ENCODE peak calls at places on chromosomes 12 and 14, in seven cellular contexts. T is bronchial epithelial cell, I is PC-9, H is spleen, A is left lung, F is suprapubic skin, E is uterus. X is an unnamed sample.

GRCh38 chr12:93244514-93245077 is 133.1 kb upstream of the NUDT4 start:
- DNase-seq in T (no peak), I (no peak), H (no peak), A (no peak), F (no peak), E (no peak), X (no peak)

GRCh38 chr12:31899136-31899535 is 60.1 kb upstream of the RESF1 start:
- DNase-seq in T (no peak), I (no peak), H (no peak), A (no peak), F (no peak), E (no peak), X (no peak)

GRCh38 chr12:48183091-48183875 is at the start of gene CCDC184:
- DNase-seq in T (peak), I (no peak), H (peak), A (peak), F (no peak), E (peak), X (no peak)

GRCh38 chr14:72801381-72801812 is 92.5 kb downstream of the DPF3 start:
- DNase-seq in T (peak), I (no peak), H (no peak), A (no peak), F (no peak), E (no peak), X (peak)

GRCh38 chr12:70982286-70982685 is 61.7 kb upstream of the PTPRR start:
- DNase-seq in T (peak), I (no peak), H (no peak), A (no peak), F (no peak), E (no peak), X (no peak)

GRCh38 chr14:32201816-32202467 is at the start of gene RNU6-7:
- DNase-seq in T (peak), I (no peak), H (peak), A (no peak), F (no peak), E (peak), X (no peak)

GRCh38 chr12:131828671-131829350 is 618 bp downstream of the MMP17 start:
- DNase-seq in T (no peak), I (peak), H (peak), A (peak), F (no peak), E (no peak), X (no peak)

GRCh38 chr12:89126712-89127111 is 225.6 kb downstream of the DUSP6 start:
- DNase-seq in T (peak), I (no peak), H (no peak), A (no peak), F (no peak), E (no peak), X (no peak)

GRCh38 chr12:64098709-64099354 is 123.3 kb downstream of the KICS2 start:
- DNase-seq in T (no peak), I (no peak), H (no peak), A (no peak), F (no peak), E (peak), X (no peak)

GRCh38 chr12:25558566-25558965 is 5.5 kb upstream of the LMNTD1 start:
- DNase-seq in T (peak), I (no peak), H (no peak), A (no peak), F (no peak), E (no peak), X (no peak)

GRCh38 chr12:89954259-89954658 is 245.6 kb upstream of the ATP2B1 start:
- DNase-seq in T (no peak), I (no peak), H (no peak), A (no peak), F (no peak), E (no peak), X (no peak)

GRCh38 chr12:4412462-4412861 is 33.0 kb upstream of the FGF23 start:
- DNase-seq in T (no peak), I (no peak), H (no peak), A (no peak), F (no peak), E (no peak), X (no peak)

GRCh38 chr12:77591959-77592358 is 238.7 kb upstream of the NAV3 start:
- DNase-seq in T (no peak), I (no peak), H (no peak), A (no peak), F (no peak), E (no peak), X (no peak)

GRCh38 chr14:34781242-34781641 is 66.8 kb upstream of the CFL2 start:
- DNase-seq in T (peak), I (no peak), H (no peak), A (no peak), F (no peak), E (no peak), X (peak)

GRCh38 chr14:65239143-65239672 is 136.9 kb upstream of the MAX start:
- DNase-seq in T (peak), I (peak), H (no peak), A (no peak), F (no peak), E (no peak), X (no peak)

GRCh38 chr14:65599375-65599774 is 186.8 kb downstream of the FUT8 start:
- DNase-seq in T (no peak), I (no peak), H (no peak), A (no peak), F (no peak), E (no peak), X (no peak)

GRCh38 chr14:90846511-90846910 is 30.3 kb upstream of the TTC7B start:
- DNase-seq in T (peak), I (no peak), H (no peak), A (no peak), F (no peak), E (no peak), X (no peak)

GRCh38 chr12:46557539-46558373 is 185.2 kb upstream of the SLC38A2 start:
- DNase-seq in T (peak), I (no peak), H (no peak), A (no peak), F (no peak), E (no peak), X (no peak)

GRCh38 chr12:117968826-117969659 is at the start of gene KSR2:
- DNase-seq in T (peak), I (peak), H (no peak), A (peak), F (peak), E (no peak), X (peak)

GRCh38 chr12:75482636-75483035 is 2.1 kb downstream of the GLIPR1 start:
- DNase-seq in T (no peak), I (no peak), H (no peak), A (no peak), F (no peak), E (no peak), X (no peak)

GRCh38 chr12:12734561-12735071 is 17.4 kb downstream of the CDKN1B start:
- DNase-seq in T (no peak), I (no peak), H (no peak), A (no peak), F (no peak), E (no peak), X (no peak)

GRCh38 chr14:104371917-104372316 is 207.6 kb upstream of the C14orf180 start:
- DNase-seq in T (no peak), I (no peak), H (no peak), A (peak), F (no peak), E (no peak), X (no peak)

GRCh38 chr14:77838756-77839565 is 39.1 kb downstream of the ADCK1 start:
- DNase-seq in T (no peak), I (no peak), H (no peak), A (no peak), F (no peak), E (no peak), X (no peak)

GRCh38 chr12:14373202-14373601 is 7.7 kb downstream of the ATF7IP start:
- DNase-seq in T (peak), I (no peak), H (no peak), A (no peak), F (no peak), E (no peak), X (no peak)

GRCh38 chr14:35534130-35534883 is at the start of gene INSM2:
- DNase-seq in T (peak), I (no peak), H (peak), A (peak), F (no peak), E (no peak), X (no peak)

GRCh38 chr14:87492556-87492955 is 500.4 kb downstream of the GALC start:
- DNase-seq in T (no peak), I (no peak), H (no peak), A (no peak), F (no peak), E (no peak), X (no peak)
- H3K4me3 ChIP-seq in T (no peak), I (no peak), H (no peak), A (no peak), F (no peak), E (no peak), X (no peak)

GRCh38 chr14:36676236-36676635 is 14.6 kb downstream of the PAX9 start:
- DNase-seq in T (no peak), I (no peak), H (no peak), A (no peak), F (no peak), E (no peak), X (no peak)
- H3K4me3 ChIP-seq in T (no peak), I (no peak), H (no peak), A (no peak), F (no peak), E (no peak), X (no peak)

GRCh38 chr14:33704486-33704885 is 246.4 kb downstream of the EGLN3 start:
- DNase-seq in T (no peak), I (no peak), H (no peak), A (no peak), F (no peak), E (no peak), X (no peak)
- H3K4me3 ChIP-seq in T (no peak), I (no peak), H (no peak), A (no peak), F (no peak), E (no peak), X (no peak)

DNA sequence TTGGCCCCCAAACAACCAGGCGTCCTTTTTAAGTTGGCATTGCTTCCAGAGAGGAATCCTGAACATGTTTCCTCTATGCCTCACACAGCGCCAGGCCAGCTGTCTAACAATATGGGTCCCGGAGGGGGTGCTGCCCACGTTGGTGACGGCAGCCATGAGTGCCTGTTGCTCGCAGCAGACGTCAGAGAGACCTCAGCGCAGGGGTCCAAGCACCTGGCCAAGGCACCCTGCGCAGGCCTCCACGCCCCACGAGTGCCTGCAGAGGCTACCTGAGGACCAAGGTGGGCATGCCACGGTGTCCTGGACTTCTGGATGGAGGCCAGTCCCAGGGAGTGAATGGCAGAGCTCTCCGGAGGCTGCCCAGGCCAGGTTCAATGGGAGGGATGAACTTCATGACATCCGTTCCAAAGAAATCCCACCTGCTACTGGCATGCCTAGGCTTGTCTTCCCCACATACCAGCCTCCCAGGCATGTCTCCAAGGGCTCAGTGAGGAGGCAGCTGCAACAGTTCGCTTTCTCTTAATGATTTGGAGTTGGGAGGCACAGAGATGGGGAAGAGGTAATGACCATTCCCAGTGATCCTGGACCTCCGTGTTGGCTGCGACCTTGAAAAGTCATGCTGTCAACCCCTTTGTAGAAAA is 11.6 kb upstream of the FOXN3 start:
- DNase-seq in T (peak), I (no peak), H (peak), A (no peak), F (no peak), E (peak), X (no peak)
- H3K4me3 ChIP-seq in T (no peak), I (no peak), H (no peak), A (no peak), F (peak), E (no peak), X (no peak)

DNA sequence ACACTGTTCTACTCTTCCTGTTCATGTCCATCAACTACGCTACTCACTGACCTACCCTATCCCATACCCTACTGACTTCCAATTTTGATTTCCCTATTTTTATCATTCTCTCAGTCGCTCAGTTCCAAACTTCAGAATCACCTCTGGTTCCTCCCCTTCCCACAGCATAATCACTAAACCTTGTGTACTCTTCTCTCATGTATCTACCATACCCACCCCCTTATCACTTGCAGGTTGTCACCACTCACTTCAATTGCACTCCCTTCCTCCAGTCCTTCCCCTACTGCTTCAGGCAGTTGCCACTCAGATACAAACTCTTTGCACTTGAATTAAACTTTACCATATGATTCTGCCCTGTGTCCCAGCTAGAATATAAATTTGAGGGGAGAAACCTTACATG is 6.3 kb downstream of the RACGAP1 start:
- DNase-seq in T (no peak), I (no peak), H (no peak), A (no peak), F (no peak), E (no peak), X (no peak)
- H3K4me3 ChIP-seq in T (no peak), I (no peak), H (no peak), A (no peak), F (no peak), E (no peak), X (no peak)

DNA sequence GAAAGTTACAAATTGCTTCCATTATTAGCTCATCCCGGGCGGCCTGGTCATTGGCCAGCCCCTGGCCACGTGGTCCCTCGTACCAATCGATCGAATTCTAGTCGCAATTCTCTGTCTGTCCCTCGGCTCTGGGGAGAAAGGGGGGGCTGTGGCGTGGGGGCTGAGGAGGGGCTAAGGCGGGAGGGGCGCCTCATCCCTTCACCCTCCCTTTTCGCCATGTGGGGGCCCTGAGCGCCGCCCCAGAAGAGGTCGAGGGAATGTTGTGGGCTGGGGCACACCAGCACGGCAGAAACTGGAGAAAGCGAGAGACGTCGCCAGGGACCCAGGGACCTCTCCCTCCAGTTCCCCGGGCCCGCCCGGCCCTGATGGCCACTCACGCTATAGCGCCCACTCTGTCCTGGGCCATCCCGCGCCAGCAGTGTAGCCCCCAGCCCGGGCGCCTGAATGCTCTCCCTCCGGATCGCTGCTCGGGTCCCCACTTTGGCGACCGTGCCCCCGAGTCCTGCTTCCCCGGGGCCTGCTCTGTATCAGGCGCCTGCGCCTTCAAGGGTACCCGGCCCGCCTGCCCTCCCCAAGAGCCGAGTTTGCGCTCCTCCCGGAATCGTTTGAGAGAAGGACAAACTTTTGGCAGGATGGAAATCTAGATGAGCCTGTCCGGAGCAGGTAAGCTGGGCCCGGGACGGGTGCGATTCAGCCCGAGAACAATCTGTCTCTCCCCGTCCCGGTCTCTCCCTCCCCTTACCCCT is 62.7 kb downstream of the SMUG1 start:
- DNase-seq in T (no peak), I (no peak), H (peak), A (no peak), F (no peak), E (peak), X (no peak)
- H3K4me3 ChIP-seq in T (no peak), I (no peak), H (peak), A (peak), F (peak), E (peak), X (peak)